ENCODE peak calls at places on chromosomes 13 and 19, in four cellular contexts. G is cardiac muscle cell, Y is colonic mucosa, N is Peyer's patch. T is an unnamed sample. For H3K4me1, the result is how much of the 10 kb centered on the place peaks cover.

GRCh38 chr19:35973487-35973886 is 21.5 kb upstream of the SDHAF1 start:
- DNase-seq in G (no peak), Y (no peak), N (no peak), T (no peak)

GRCh38 chr13:110337287-110337686 is 30.2 kb downstream of the COL4A2 start:
- DNase-seq in G (no peak), Y (no peak), N (no peak), T (no peak)

GRCh38 chr13:95020298-95020987 is 280.8 kb downstream of the ABCC4 start:
- DNase-seq in G (no peak), Y (no peak), N (no peak), T (no peak)

GRCh38 chr13:25267715-25268114 is 19.6 kb downstream of the MTMR6 start:
- DNase-seq in G (no peak), Y (no peak), N (no peak), T (no peak)

GRCh38 chr13:40484981-40485380 is 181.5 kb downstream of the FOXO1 start:
- DNase-seq in G (no peak), Y (no peak), N (no peak), T (no peak)

GRCh38 chr19:34497112-34497805 is 15.7 kb downstream of the WTIP start:
- DNase-seq in G (no peak), Y (no peak), N (no peak), T (no peak)

GRCh38 chr13:38045278-38046048 is 175.9 kb upstream of the TRPC4 start:
- DNase-seq in G (peak), Y (no peak), N (no peak), T (no peak)

GRCh38 chr13:99895428-99895998 is 76.1 kb downstream of the ZIC5 start:
- DNase-seq in G (no peak), Y (peak), N (no peak), T (no peak)

GRCh38 chr13:30576528-30576927 is 41.2 kb upstream of the USPL1 start:
- DNase-seq in G (peak), Y (no peak), N (no peak), T (no peak)

GRCh38 chr19:34075661-34076091 is 96.6 kb upstream of the LSM14A start:
- DNase-seq in G (no peak), Y (no peak), N (no peak), T (no peak)

GRCh38 chr13:19984430-19985218 is 26.1 kb downstream of the ZMYM2 start:
- DNase-seq in G (peak), Y (no peak), N (no peak), T (no peak)

GRCh38 chr19:9306443-9306842 is 3.2 kb downstream of the ZNF699 start:
- DNase-seq in G (no peak), Y (no peak), N (no peak), T (no peak)

GRCh38 chr13:39144941-39145533 is 106.8 kb downstream of the NHLRC3 start:
- DNase-seq in G (peak), Y (peak), N (no peak), T (no peak)

GRCh38 chr13:48892311-48892710 is 83.4 kb upstream of the FNDC3A start:
- DNase-seq in G (no peak), Y (no peak), N (no peak), T (no peak)

GRCh38 chr13:25489238-25489637 is 117.5 kb downstream of the ATP8A2 start:
- DNase-seq in G (no peak), Y (no peak), N (no peak), T (no peak)

GRCh38 chr19:17049711-17050280 is 23.2 kb upstream of the CPAMD8 start:
- DNase-seq in G (no peak), Y (peak), N (no peak), T (no peak)

GRCh38 chr19:37551123-37551993 is 43.2 kb downstream of the ZNF571 start:
- DNase-seq in G (no peak), Y (peak), N (peak), T (no peak)

GRCh38 chr13:99797716-99798115 is 173.9 kb downstream of the ZIC5 start:
- DNase-seq in G (no peak), Y (no peak), N (no peak), T (no peak)

GRCh38 chr13:30158774-30159445 is 148.4 kb downstream of the KATNAL1 start:
- DNase-seq in G (no peak), Y (no peak), N (peak), T (no peak)

GRCh38 chr19:18504886-18505610 is 16.8 kb downstream of the ELL start:
- DNase-seq in G (no peak), Y (peak), N (peak), T (no peak)

GRCh38 chr13:113325779-113326178 is 28.7 kb downstream of the LAMP1 start:
- DNase-seq in G (no peak), Y (no peak), N (no peak), T (no peak)

GRCh38 chr19:45473366-45474190 is 5.8 kb downstream of the FOSB start:
- DNase-seq in G (no peak), Y (no peak), N (no peak), T (no peak)

GRCh38 chr19:51743405-51743804 is 8.3 kb downstream of the FPR1 start:
- DNase-seq in G (no peak), Y (no peak), N (no peak), T (no peak)

GRCh38 chr19:35042056-35042730 is 672 bp downstream of the HPN start:
- DNase-seq in G (no peak), Y (no peak), N (no peak), T (no peak)

GRCh38 chr13:97276862-97277269 is 54.7 kb downstream of the MBNL2 start:
- DNase-seq in G (no peak), Y (no peak), N (no peak), T (no peak)

GRCh38 chr13:93045836-93046235 is 180.8 kb upstream of the GPC6 start:
- DNase-seq in G (no peak), Y (no peak), N (no peak), T (no peak)

GRCh38 chr13:98338312-98338711 is 161.2 kb upstream of the RNF113B start:
- DNase-seq in G (no peak), Y (no peak), N (no peak), T (no peak)

GRCh38 chr19:1761528-1762242 is 8.4 kb downstream of the ONECUT3 start:
- DNase-seq in G (no peak), Y (no peak), N (no peak), T (no peak)
- H3K4me3 ChIP-seq in G (no peak), Y (no peak), N (no peak), T (no peak)

DNA sequence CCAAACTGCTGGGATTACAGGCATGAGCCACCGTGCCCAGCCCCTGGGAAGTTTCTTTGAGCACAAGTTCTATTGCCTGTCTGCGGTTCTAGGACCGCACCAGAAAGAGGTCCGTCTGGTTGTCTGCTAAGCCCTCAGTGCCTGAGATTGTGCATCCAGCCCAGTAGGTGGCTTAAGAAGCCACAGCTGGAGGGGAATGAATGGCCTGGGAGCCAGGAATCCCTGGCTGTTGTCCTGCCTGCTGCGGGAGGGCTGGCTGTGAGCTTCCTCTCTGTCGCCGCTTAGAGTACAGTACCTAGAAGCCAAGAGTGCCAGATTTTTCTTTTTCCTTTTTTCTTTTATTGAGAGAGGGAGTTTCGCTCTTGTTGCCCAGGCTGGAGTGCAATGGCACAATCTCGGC is 4.2 kb upstream of the TYK2 start:
- DNase-seq in G (no peak), Y (no peak), N (no peak), T (no peak)
- H3K4me1 ChIP-seq in G (under half), Y (under half), N (under half), T (under half)

DNA sequence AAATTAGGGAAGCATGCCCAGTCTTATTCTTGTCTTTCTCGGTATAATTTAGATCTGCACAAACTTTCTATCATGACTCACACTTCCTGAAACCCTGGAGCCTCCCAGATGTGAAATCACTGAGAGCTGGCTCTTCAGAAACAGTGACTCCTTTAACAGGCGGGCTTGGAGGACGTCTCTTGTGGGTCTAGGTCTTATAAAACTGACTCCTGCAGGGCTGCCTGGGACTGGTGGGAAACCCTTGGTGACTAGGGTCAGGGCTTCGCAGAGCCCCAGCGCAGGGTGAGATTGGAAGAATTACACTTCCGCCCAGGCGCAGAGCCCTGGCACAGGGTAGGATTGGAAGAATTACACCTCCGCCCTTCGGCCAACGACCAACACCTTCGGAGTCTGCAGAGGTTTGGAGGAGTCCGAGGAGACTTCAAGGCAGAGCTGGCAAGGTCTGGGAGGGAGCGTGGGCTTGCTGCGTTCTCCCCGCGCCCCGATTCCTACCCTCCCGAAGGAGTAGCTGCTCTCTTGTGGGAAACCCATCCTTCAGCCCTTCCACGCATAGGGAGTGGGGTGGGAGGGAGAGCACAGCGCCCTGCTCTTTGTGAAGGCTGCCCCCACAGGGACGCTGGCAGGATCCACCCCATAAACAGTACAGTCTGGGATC is 43.4 kb upstream of the MAP3K10 start:
- DNase-seq in G (no peak), Y (no peak), N (no peak), T (no peak)
- H3K4me3 ChIP-seq in G (no peak), Y (no peak), N (no peak), T (peak)

DNA sequence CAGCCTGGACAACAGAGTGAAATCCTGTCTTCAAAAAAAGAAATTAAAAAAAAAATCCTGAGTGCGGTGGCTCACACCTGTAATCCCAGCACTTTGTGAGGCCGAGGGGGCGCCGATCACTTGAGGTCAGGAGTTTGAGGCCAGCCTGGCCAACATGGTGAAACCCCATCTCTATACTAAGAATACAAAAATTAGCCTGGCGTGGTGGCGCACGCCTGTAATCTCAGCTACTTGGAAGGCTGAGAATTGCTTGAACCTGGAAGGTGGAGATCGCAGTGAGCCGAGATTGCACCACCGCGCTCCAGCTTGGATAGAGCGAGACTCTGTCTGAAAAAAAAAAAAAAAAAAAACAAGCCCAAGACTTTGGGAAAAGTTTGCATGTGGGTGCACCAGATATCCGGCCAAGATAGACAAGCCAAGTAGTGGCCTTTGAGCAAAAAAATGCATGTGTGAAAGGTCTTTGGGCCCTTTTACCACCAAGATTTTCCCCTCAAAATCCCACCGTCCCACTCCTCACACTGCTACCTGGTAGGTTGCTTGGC is 5.7 kb downstream of the DNAJB1 start:
- DNase-seq in G (no peak), Y (no peak), N (no peak), T (no peak)
- H3K4me1 ChIP-seq in G (under half), Y (under half), N (under half), T (half or more)

DNA sequence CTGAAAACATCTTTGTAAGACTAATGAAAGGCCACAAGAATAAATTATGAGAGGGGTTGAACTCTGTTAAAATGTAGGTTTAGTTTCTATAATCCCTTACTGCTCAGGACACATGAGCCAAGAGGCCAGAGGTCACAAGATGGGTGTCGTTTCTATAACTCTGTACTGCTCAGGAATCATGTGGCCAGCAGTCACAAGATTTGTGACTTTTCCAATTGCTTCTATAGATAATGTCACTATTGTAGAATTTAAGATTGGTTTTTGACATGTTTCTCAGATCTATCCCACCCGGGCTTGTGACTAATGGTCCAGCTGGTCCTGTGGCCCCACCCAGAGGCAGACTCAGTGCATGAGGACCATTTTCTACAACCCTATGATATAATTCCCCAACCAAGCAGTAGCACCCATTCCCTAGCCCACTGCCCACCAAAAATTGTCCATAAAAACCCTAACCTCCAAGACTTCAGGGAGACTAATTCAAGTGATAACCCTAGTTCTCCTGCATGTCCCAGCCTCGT is 662.0 kb upstream of the KLF12 start:
- DNase-seq in G (no peak), Y (no peak), N (no peak), T (no peak)
- H3K4me3 ChIP-seq in G (no peak), Y (no peak), N (no peak), T (no peak)

GRCh38 chr19:5237939-5238480 is 102.6 kb downstream of the PTPRS start:
- DNase-seq in G (no peak), Y (no peak), N (peak), T (peak)

GRCh38 chr19:5238700-5239099 is 101.9 kb downstream of the PTPRS start:
- DNase-seq in G (no peak), Y (no peak), N (no peak), T (peak)

GRCh38 chr19:5235458-5236219 is 105.0 kb downstream of the PTPRS start:
- DNase-seq in G (no peak), Y (no peak), N (no peak), T (peak)

GRCh38 chr19:5240011-5240410 is 100.6 kb downstream of the PTPRS start:
- DNase-seq in G (no peak), Y (no peak), N (peak), T (peak)

GRCh38 chr19:5237190-5237780 is 103.3 kb downstream of the PTPRS start:
- DNase-seq in G (no peak), Y (no peak), N (peak), T (peak)
- H3K4me1 ChIP-seq in G (under half), Y (under half), N (under half), T (under half)

GRCh38 chr13:43785681-43786471 is 896 bp downstream of the ENOX1 start:
- DNase-seq in G (peak), Y (peak), N (peak), T (peak)

GRCh38 chr13:43785166-43785680 is 1.5 kb downstream of the ENOX1 start:
- DNase-seq in G (no peak), Y (no peak), N (no peak), T (no peak)

GRCh38 chr13:43782686-43783085 is 4.1 kb downstream of the ENOX1 start:
- DNase-seq in G (no peak), Y (no peak), N (no peak), T (no peak)

GRCh38 chr13:43783820-43784219 is 3.0 kb downstream of the ENOX1 start:
- DNase-seq in G (no peak), Y (no peak), N (no peak), T (no peak)

GRCh38 chr13:43784491-43784890 is 2.3 kb downstream of the ENOX1 start:
- DNase-seq in G (no peak), Y (no peak), N (no peak), T (no peak)
- H3K4me3 ChIP-seq in G (no peak), Y (no peak), N (no peak), T (no peak)

T was measured in lower lobe of right lung.